ENCODE peak calls at places on chromosomes 16 and 17, in eight cellular contexts. One of them, this sample, is unnamed.

GRCh38 chr17:7296189-7296861 is 1.9 kb upstream of the YBX2 start:
- DNase-seq in HL-60: no peak
- DNase-seq in astrocyte of the hippocampus: peak
- DNase-seq in NCI-H748 treated with DMSO at 0.1 percent for 48 hours: peak
- DNase-seq in upper lobe of right lung: peak
- DNase-seq in PC-9: peak
- DNase-seq in CD4-positive, alpha-beta memory T cell: peak
- DNase-seq in activated T-cell treated with anti-CD3 and anti-CD28 coated beads, Interleukin-2, amount 50 U/mL, for 1 hour: peak
- DNase-seq in this sample: no peak

GRCh38 chr16:81480856-81481821 is 36.5 kb downstream of the CMIP start:
- DNase-seq in astrocyte of the hippocampus: no peak
- DNase-seq in NCI-H748 treated with DMSO at 0.1 percent for 48 hours: no peak
- DNase-seq in PC-9: no peak
- DNase-seq in CD4-positive, alpha-beta memory T cell: no peak
- DNase-seq in activated T-cell treated with anti-CD3 and anti-CD28 coated beads, Interleukin-2, amount 50 U/mL, for 1 hour: no peak
- DNase-seq in HL-60: peak
- DNase-seq in upper lobe of right lung: peak
- DNase-seq in this sample: peak

GRCh38 chr17:38336838-38337237 is 6.9 kb downstream of the GPR179 start:
- DNase-seq in HL-60: no peak
- DNase-seq in NCI-H748 treated with DMSO at 0.1 percent for 48 hours: no peak
- DNase-seq in activated T-cell treated with anti-CD3 and anti-CD28 coated beads, Interleukin-2, amount 50 U/mL, for 1 hour: no peak
- DNase-seq in CD4-positive, alpha-beta memory T cell: no peak
- DNase-seq in PC-9: no peak
- DNase-seq in astrocyte of the hippocampus: no peak
- DNase-seq in upper lobe of right lung: no peak
- DNase-seq in this sample: no peak

GRCh38 chr17:39702901-39703893 is 3.3 kb downstream of the ERBB2 start:
- DNase-seq in HL-60: no peak
- DNase-seq in CD4-positive, alpha-beta memory T cell: no peak
- DNase-seq in PC-9: no peak
- DNase-seq in upper lobe of right lung: peak
- DNase-seq in activated T-cell treated with anti-CD3 and anti-CD28 coated beads, Interleukin-2, amount 50 U/mL, for 1 hour: no peak
- DNase-seq in NCI-H748 treated with DMSO at 0.1 percent for 48 hours: no peak
- DNase-seq in astrocyte of the hippocampus: peak
- DNase-seq in this sample: no peak

GRCh38 chr17:69592692-69593350 is 178.3 kb downstream of the MAP2K6 start:
- DNase-seq in CD4-positive, alpha-beta memory T cell: no peak
- DNase-seq in NCI-H748 treated with DMSO at 0.1 percent for 48 hours: no peak
- DNase-seq in HL-60: no peak
- DNase-seq in astrocyte of the hippocampus: peak
- DNase-seq in upper lobe of right lung: no peak
- DNase-seq in activated T-cell treated with anti-CD3 and anti-CD28 coated beads, Interleukin-2, amount 50 U/mL, for 1 hour: no peak
- DNase-seq in PC-9: no peak
- DNase-seq in this sample: no peak

GRCh38 chr16:75589301-75589700 is 23.1 kb downstream of the GABARAPL2 start:
- DNase-seq in CD4-positive, alpha-beta memory T cell: no peak
- DNase-seq in NCI-H748 treated with DMSO at 0.1 percent for 48 hours: no peak
- DNase-seq in HL-60: no peak
- DNase-seq in astrocyte of the hippocampus: peak
- DNase-seq in activated T-cell treated with anti-CD3 and anti-CD28 coated beads, Interleukin-2, amount 50 U/mL, for 1 hour: no peak
- DNase-seq in PC-9: no peak
- DNase-seq in upper lobe of right lung: no peak
- DNase-seq in this sample: no peak

GRCh38 chr16:69482410-69482951 is 58.1 kb downstream of the CYB5B start:
- DNase-seq in upper lobe of right lung: no peak
- DNase-seq in activated T-cell treated with anti-CD3 and anti-CD28 coated beads, Interleukin-2, amount 50 U/mL, for 1 hour: no peak
- DNase-seq in NCI-H748 treated with DMSO at 0.1 percent for 48 hours: peak
- DNase-seq in CD4-positive, alpha-beta memory T cell: no peak
- DNase-seq in PC-9: no peak
- DNase-seq in HL-60: no peak
- DNase-seq in astrocyte of the hippocampus: peak
- DNase-seq in this sample: no peak

GRCh38 chr17:48497103-48497502 is 33.7 kb downstream of the HOXB1 start:
- DNase-seq in CD4-positive, alpha-beta memory T cell: no peak
- DNase-seq in astrocyte of the hippocampus: no peak
- DNase-seq in HL-60: no peak
- DNase-seq in upper lobe of right lung: no peak
- DNase-seq in PC-9: no peak
- DNase-seq in activated T-cell treated with anti-CD3 and anti-CD28 coated beads, Interleukin-2, amount 50 U/mL, for 1 hour: no peak
- DNase-seq in NCI-H748 treated with DMSO at 0.1 percent for 48 hours: no peak
- DNase-seq in this sample: no peak

GRCh38 chr17:73394523-73395450 is 83.0 kb upstream of the CDC42EP4 start:
- DNase-seq in NCI-H748 treated with DMSO at 0.1 percent for 48 hours: no peak
- DNase-seq in astrocyte of the hippocampus: no peak
- DNase-seq in HL-60: no peak
- DNase-seq in activated T-cell treated with anti-CD3 and anti-CD28 coated beads, Interleukin-2, amount 50 U/mL, for 1 hour: no peak
- DNase-seq in PC-9: peak
- DNase-seq in CD4-positive, alpha-beta memory T cell: no peak
- DNase-seq in upper lobe of right lung: no peak
- DNase-seq in this sample: no peak